ENCODE peak calls at places on chromosomes 3 and 15, in ten cellular contexts. I is A549; R is CD8-positive, alpha-beta T cell; W is fibroblast of pulmonary artery; U is HepG2; S is tibial artery; P is H9; M is Peyer's patch; J is hepatocyte; X is GM13976. E is an unnamed sample.

GRCh38 chr3:65963787-65964707 is 74.7 kb downstream of the MAGI1 start:
- DNase-seq in I (peak; percentile 64), R (no peak), W (peak; percentile 88), U (peak; percentile 47), S (no peak), P (no peak), M (no peak), J (peak; percentile 61), X (peak; percentile 78), E (peak; percentile 74)

GRCh38 chr3:64240445-64240844 is 15.2 kb upstream of the PRICKLE2 start:
- DNase-seq in I (no peak), R (no peak), W (no peak), U (no peak), S (no peak), P (no peak), M (no peak), J (no peak), X (no peak), E (no peak)

GRCh38 chr3:189652042-189652441 is 20.9 kb downstream of the TP63 start:
- DNase-seq in I (no peak), R (no peak), W (peak; percentile 45), U (peak; percentile 4), S (no peak), P (peak; percentile 66), M (no peak), J (peak; percentile 21), X (no peak), E (no peak)

GRCh38 chr3:190034446-190034845 is 86.3 kb downstream of the P3H2 start:
- DNase-seq in I (no peak), R (no peak), W (no peak), U (no peak), S (no peak), P (no peak), M (no peak), J (no peak), X (no peak), E (no peak)

GRCh38 chr3:131388400-131388799 is 6.8 kb downstream of the NUDT16 start:
- DNase-seq in I (no peak), R (no peak), W (peak; percentile 63), U (no peak), S (no peak), P (no peak), M (no peak), J (no peak), X (no peak), E (no peak)

GRCh38 chr3:144129536-144130214 is 158.1 kb downstream of the DIPK2A start:
- DNase-seq in I (no peak), R (no peak), W (no peak), U (no peak), S (no peak), P (no peak), M (no peak), J (no peak), X (no peak), E (no peak)

GRCh38 chr3:34731879-34732278 is 907.4 kb upstream of the ARPP21 start:
- DNase-seq in I (no peak), R (no peak), W (no peak), U (no peak), S (no peak), P (no peak), M (no peak), J (no peak), X (no peak), E (no peak)

GRCh38 chr3:64316971-64317370 is 91.7 kb upstream of the PRICKLE2 start:
- DNase-seq in I (no peak), R (no peak), W (no peak), U (no peak), S (no peak), P (no peak), M (no peak), J (peak; percentile 48), X (no peak), E (no peak)

GRCh38 chr15:64878708-64879107 is 33.0 kb upstream of the ANKDD1A start:
- DNase-seq in I (no peak), R (no peak), W (no peak), U (no peak), S (peak; percentile 55), P (no peak), M (no peak), J (no peak), X (no peak), E (no peak)

DNA sequence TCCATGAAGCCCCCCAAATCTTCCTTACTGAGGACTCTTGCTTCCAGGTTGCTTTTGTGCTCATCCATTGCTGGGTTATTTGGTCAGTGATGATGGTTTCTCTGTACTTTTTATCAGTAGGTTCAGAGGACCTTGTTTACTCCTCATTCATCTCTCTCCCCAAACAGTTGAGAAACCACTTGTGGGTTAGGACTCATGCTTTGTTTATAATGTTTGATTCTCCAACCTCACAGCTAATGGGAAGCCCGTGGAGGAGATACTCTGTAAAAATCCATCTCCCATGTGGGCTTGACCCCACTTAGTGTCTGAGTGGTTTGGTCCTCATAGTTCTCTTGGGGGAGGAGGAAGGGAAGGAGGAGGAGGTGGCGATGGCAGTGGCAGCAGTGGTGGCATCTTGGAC is 72.8 kb downstream of the IGF1R start:
- DNase-seq in I (no peak), R (no peak), W (no peak), U (no peak), S (no peak), P (no peak), M (no peak), J (no peak), X (no peak), E (no peak)
- TF ChIP-seq CTCF in I (no peak), R (no peak), W (no peak), U (no peak), S (no peak), P (no peak), M (no peak), J (no peak), X (no peak), E (no peak)

DNA sequence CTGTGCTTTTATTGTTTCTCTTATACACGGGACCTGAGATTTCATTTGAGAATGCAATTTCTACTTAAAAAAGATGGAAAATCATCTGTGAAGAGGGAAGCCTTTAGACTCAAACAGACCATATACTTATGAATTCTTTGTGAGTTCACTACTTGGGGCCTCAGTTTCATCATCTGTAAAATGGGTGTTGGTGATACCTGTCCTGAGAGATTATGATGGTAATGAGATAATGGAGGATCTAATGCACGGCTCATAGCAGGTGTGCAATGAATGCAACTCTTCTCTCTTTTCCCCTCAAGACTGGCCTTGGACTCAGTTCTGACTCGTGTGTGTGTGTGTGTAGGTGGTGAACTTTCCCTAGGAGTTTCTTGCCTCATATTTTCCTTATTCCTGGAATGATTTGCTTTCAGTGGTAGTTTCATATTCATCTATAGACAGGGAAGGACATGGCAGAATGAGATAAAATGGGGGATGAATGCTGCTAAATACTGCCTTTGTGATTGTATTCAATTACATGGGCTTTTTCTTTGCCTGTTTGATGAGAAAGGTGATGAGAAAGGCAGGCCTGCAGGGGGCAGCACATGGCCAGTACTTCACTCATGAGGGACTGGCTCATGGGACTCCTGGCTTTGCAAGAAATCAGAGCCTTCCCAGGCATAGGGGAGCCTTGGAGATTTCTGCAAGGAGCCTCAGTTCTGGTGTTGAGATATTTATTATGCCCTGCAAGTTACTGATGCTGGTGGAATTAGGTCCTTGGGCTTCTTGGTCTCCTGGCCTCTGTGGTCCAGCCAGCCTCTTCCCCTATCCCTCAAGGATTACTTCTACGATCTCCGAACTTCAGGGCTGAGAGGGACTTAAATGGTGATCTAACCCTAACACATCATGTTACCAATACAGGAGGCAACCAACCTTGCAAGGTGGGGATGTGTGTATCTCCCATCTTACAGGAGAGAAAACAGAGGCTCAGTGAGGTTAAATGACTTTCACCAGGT is 70.7 kb downstream of the RPLP1 start:
- DNase-seq in I (peak; percentile 82), R (peak; percentile 46), W (peak; percentile 82), U (peak; percentile 38), S (peak; percentile 78), P (peak; percentile 86), M (peak; percentile 87), J (peak; percentile 88), X (peak; percentile 77), E (peak; percentile 72)
- TF ChIP-seq CTCF in I (peak; percentile 91), R (peak; percentile 45), W (peak; percentile 82), U (peak; percentile 74), S (peak; percentile 65), P (peak; percentile 90), M (no peak), J (peak; percentile 82), X (peak; percentile 46), E (peak; percentile 57)

DNA sequence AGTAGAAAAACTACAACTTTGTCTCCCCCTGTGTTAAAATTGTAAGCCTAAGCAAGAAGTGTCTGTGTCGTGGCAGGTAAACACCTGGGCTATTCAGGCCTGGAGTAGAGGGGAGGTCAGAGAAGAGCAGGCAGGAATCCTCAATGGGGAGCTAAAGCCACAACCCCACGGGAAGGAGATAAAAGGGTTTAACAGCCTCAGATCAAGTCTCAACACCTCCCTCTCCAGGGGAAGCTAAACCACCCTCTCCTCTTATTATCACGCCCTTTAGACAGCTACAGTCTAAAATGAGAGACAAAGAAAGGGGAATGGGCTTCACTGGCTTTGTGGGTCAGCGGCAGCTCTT is 11.6 kb downstream of the ETV5 start:
- DNase-seq in I (no peak), R (no peak), W (no peak), U (no peak), S (no peak), P (no peak), M (no peak), J (no peak), X (no peak), E (no peak)
- TF ChIP-seq CTCF in I (no peak), R (no peak), W (no peak), U (no peak), S (no peak), P (no peak), M (no peak), J (no peak), X (no peak), E (no peak)

DNA sequence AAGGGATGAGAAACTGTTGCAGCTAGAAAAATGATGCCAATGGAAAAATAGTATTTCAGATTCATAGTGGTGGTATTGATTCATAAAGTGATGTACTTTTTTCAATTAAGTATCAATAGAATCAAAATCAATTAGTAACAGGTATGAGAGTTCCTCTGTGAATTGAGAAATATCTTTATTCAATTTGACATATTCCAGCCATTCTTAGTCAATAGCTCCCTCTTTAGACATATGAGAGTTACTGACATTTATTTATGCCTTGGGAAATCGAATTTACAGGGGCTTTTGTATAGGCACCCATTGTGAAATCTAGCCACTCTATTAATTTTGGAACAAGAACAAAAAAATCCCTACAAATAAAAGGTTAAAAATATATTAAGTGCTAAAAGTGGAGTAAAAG is 386.9 kb upstream of the CNTN3 start:
- DNase-seq in I (no peak), R (no peak), W (peak; percentile 17), U (peak; percentile 1), S (no peak), P (no peak), M (no peak), J (no peak), X (peak; percentile 17), E (peak; percentile 6)
- TF ChIP-seq CTCF in I (no peak), R (no peak), W (peak; percentile 28), U (peak; percentile 24), S (peak; percentile 15), P (peak; percentile 68), M (no peak), J (peak; percentile 61), X (no peak), E (peak; percentile 12)

E was measured in GM10248.